ENCODE peak calls at places on chromosome 16, in five cellular contexts. C is midbrain; D is GM23338; Z is T-helper 2 cell treated with Interferon-gamma antibody and Interleukin-4, amounts not matched to agents 5 μg/mL and 100 μg/mL, for 36 hours; B is amniotic epithelial cell. W is an unnamed sample.

GRCh38 chr16:31267332-31268032 is 7.7 kb downstream of the ITGAM start:
- DNase-seq in C (no peak), D (no peak), Z (no peak), B (no peak), W (no peak)

GRCh38 chr16:87723224-87723619 is 42.6 kb downstream of the KLHDC4 start:
- DNase-seq in C (peak), D (no peak), Z (no peak), B (peak), W (peak)

GRCh38 chr16:30783280-30784109 is 3.5 kb downstream of the ZNF629 start:
- DNase-seq in C (no peak), D (no peak), Z (no peak), B (no peak), W (no peak)

GRCh38 chr16:53913082-53913870 is 209.3 kb downstream of the FTO start:
- DNase-seq in C (no peak), D (no peak), Z (peak), B (peak), W (no peak)

GRCh38 chr16:50711862-50712567 is 18.6 kb downstream of the NOD2 start:
- DNase-seq in C (peak), D (no peak), Z (no peak), B (no peak), W (no peak)

GRCh38 chr16:25126820-25127232 is 15.3 kb downstream of the LCMT1 start:
- DNase-seq in C (no peak), D (no peak), Z (peak), B (peak), W (peak)

GRCh38 chr16:57260294-57260929 is 15.4 kb downstream of the ARL2BP start:
- DNase-seq in C (peak), D (peak), Z (peak), B (peak), W (peak)

GRCh38 chr16:53465606-53466290 is 31.5 kb downstream of the RBL2 start:
- DNase-seq in C (no peak), D (no peak), Z (no peak), B (peak), W (peak)

GRCh38 chr16:75312875-75313274 is 61.5 kb upstream of the BCAR1 start:
- DNase-seq in C (peak), D (no peak), Z (no peak), B (no peak), W (no peak)

GRCh38 chr16:81810894-81811538 is 31.9 kb downstream of the PLCG2 start:
- DNase-seq in C (no peak), D (no peak), Z (no peak), B (no peak), W (no peak)

GRCh38 chr16:57194512-57194911 is 8.4 kb downstream of the RSPRY1 start:
- DNase-seq in C (no peak), D (no peak), Z (no peak), B (peak), W (peak)

GRCh38 chr16:85870159-85870558 is 28.8 kb upstream of the IRF8 start:
- DNase-seq in C (no peak), D (peak), Z (no peak), B (no peak), W (no peak)

GRCh38 chr16:57477531-57478202 is 8.6 kb downstream of the DOK4 start:
- DNase-seq in C (no peak), D (peak), Z (no peak), B (no peak), W (no peak)

W was measured in SW480.